ENCODE peak calls at places on chromosomes 11 and 22, in eight cellular contexts. C is GM20000, F is upper lobe of right lung, I is stomach, N is AG09319, K is cardiac fibroblast, A is PC-9, S is nephron progenitor cell. U is an unnamed sample.

GRCh38 chr11:64745523-64746328 is 1.8 kb upstream of the RASGRP2 start:
- DNase-seq in C (peak), F (peak), I (peak), N (no peak), K (peak), A (peak), S (peak), U (no peak)

GRCh38 chr11:47179655-47179991 is 2.9 kb upstream of the ARFGAP2 start:
- DNase-seq in C (peak), F (no peak), I (peak), N (no peak), K (peak), A (peak), S (peak), U (no peak)

GRCh38 chr22:49663311-49663711 is 164.4 kb downstream of the BRD1 start:
- DNase-seq in C (no peak), F (peak), I (no peak), N (no peak), K (no peak), A (no peak), S (no peak), U (no peak)

GRCh38 chr11:34449013-34449412 is 10.3 kb downstream of the CAT start:
- DNase-seq in C (peak), F (no peak), I (no peak), N (no peak), K (no peak), A (no peak), S (no peak), U (no peak)

GRCh38 chr11:77121096-77121640 is 6.9 kb upstream of the MYO7A start:
- DNase-seq in C (no peak), F (no peak), I (no peak), N (no peak), K (no peak), A (no peak), S (no peak), U (no peak)

GRCh38 chr11:56103210-56103737 is at the start of gene OR8H2:
- DNase-seq in C (no peak), F (no peak), I (no peak), N (no peak), K (no peak), A (no peak), S (no peak), U (no peak)

GRCh38 chr11:32118025-32118974 is 27.4 kb downstream of the RCN1 start:
- DNase-seq in C (no peak), F (no peak), I (no peak), N (no peak), K (peak), A (peak), S (no peak), U (no peak)

GRCh38 chr22:48886604-48887393 is 940.9 kb downstream of the BRD1 start:
- DNase-seq in C (no peak), F (peak), I (no peak), N (no peak), K (no peak), A (no peak), S (no peak), U (no peak)

GRCh38 chr22:48894804-48895250 is 932.8 kb downstream of the BRD1 start:
- DNase-seq in C (no peak), F (peak), I (peak), N (no peak), K (no peak), A (no peak), S (no peak), U (no peak)

GRCh38 chr22:27997538-27997937 is 78.5 kb upstream of the PITPNB start:
- DNase-seq in C (no peak), F (peak), I (no peak), N (no peak), K (no peak), A (no peak), S (no peak), U (no peak)

GRCh38 chr11:61680622-61681191 is 516 bp downstream of the DAGLA start:
- DNase-seq in C (no peak), F (no peak), I (no peak), N (no peak), K (no peak), A (peak), S (no peak), U (no peak)

GRCh38 chr22:45441158-45441557 is 27.7 kb downstream of the RIBC2 start:
- DNase-seq in C (peak), F (no peak), I (peak), N (no peak), K (peak), A (peak), S (peak), U (no peak)

GRCh38 chr11:62190011-62190410 is at the start of gene SCGB1D1:
- DNase-seq in C (no peak), F (no peak), I (no peak), N (no peak), K (no peak), A (no peak), S (no peak), U (no peak)

GRCh38 chr11:97460091-97460490 is 1070.3 kb downstream of the JRKL start:
- DNase-seq in C (no peak), F (no peak), I (no peak), N (no peak), K (peak), A (no peak), S (no peak), U (no peak)

GRCh38 chr22:46815896-46816721 is 53.7 kb downstream of the TBC1D22A start:
- DNase-seq in C (no peak), F (no peak), I (no peak), N (no peak), K (peak), A (no peak), S (no peak), U (no peak)

GRCh38 chr11:110762596-110762995 is 50.4 kb upstream of the ARHGAP20 start:
- DNase-seq in C (no peak), F (no peak), I (no peak), N (no peak), K (peak), A (no peak), S (no peak), U (no peak)

GRCh38 chr11:71240865-71241691 is 11.3 kb downstream of the SHANK2 start:
- DNase-seq in C (no peak), F (peak), I (peak), N (peak), K (peak), A (peak), S (peak), U (no peak)

GRCh38 chr11:92393218-92393617 is 168.6 kb downstream of the FAT3 start:
- DNase-seq in C (no peak), F (no peak), I (no peak), N (no peak), K (no peak), A (no peak), S (no peak), U (no peak)

GRCh38 chr11:12288212-12288933 is 89.0 kb upstream of the PARVA start:
- DNase-seq in C (peak), F (peak), I (peak), N (peak), K (peak), A (peak), S (peak), U (no peak)

GRCh38 chr11:2725367-2726300 is 25.8 kb upstream of the KCNQ1OT1 start:
- DNase-seq in C (no peak), F (no peak), I (no peak), N (peak), K (peak), A (no peak), S (no peak), U (no peak)

GRCh38 chr11:57230797-57231538 is 6.1 kb downstream of the APLNR start:
- DNase-seq in C (no peak), F (no peak), I (no peak), N (no peak), K (no peak), A (no peak), S (no peak), U (no peak)

GRCh38 chr22:25085156-25085555 is 114.5 kb upstream of the CRYBB3 start:
- DNase-seq in C (no peak), F (no peak), I (no peak), N (no peak), K (no peak), A (no peak), S (no peak), U (no peak)

DNA sequence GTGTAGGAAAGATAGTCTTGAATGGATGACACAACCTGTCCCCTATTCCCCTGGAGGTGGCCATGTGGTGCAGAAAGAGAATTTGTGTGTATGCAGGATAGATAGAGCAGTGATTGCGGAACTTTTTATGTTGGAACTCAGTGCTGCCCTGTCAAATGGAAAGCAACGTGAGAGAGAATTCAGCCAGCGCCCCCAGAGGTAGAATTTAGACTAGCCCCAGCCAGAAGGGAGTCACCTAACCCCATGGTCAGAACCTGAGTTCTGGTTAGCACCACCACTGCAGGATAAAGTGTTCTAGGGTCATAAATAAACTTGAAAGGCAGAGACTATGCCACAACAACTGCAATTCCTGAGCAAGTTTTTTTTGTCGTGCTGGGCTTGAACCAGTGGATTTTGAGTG is 152.9 kb upstream of the GRIA4 start:
- DNase-seq in C (no peak), F (no peak), I (no peak), N (no peak), K (no peak), A (no peak), S (no peak), U (no peak)
- TF ChIP-seq CTCF in C (peak), F (no peak), I (no peak), N (no peak), K (peak), A (peak), S (peak), U (no peak)

GRCh38 chr11:60367896-60368295 is 10.4 kb upstream of the MS4A7 start:
- DNase-seq in C (no peak), F (no peak), I (no peak), N (no peak), K (no peak), A (no peak), S (no peak), U (no peak)

GRCh38 chr11:60367009-60367408 is 11.3 kb upstream of the MS4A7 start:
- DNase-seq in C (peak), F (no peak), I (no peak), N (no peak), K (no peak), A (no peak), S (no peak), U (no peak)

GRCh38 chr11:60360621-60361020 is 17.7 kb upstream of the MS4A7 start:
- DNase-seq in C (no peak), F (no peak), I (no peak), N (no peak), K (no peak), A (no peak), S (no peak), U (no peak)

DNA sequence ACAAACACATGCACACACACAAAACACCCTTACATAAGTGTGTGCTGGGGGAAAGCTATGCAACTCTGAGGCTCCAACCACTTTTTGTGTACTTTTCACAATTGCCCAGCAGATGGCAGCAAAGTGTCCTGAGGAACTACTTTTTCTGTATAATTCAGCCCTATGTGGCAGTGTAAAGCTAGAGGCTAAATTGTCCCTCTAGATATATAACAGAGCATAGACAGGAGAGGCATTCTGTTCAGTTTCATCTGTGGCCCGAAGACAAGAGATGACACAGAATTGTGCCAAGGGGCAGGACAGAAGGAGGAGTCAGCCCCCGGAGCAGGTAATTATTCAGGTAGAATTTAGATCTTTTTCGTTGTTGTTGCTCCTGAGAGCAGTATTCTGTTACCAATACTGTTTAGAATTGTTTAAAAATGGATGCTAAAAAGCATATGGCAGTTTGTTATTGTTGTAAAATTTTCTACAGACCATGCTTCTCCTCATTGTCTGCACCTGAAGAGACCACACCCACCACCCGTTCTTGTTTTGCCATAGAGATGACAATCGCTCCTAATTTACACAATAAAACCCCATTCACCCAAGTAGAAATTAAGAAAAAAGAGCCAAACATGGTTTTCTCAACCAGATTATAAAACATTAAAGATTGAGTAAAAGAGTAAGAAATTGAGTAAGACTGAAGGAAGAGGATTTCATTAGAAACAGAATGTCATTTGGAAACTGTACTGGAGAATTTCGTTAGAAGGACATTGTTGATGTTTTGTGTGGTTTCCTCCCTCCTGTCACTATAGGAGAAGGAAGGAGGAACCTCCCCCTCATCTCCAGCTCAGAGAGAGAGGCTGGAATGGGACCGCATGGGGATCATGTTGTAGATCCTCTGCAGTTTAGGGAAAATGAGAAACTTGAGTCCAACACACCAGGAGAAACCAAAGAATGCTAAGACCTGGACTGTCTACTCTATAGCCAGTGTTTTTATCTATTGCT is 14.5 kb upstream of the MS4A7 start:
- DNase-seq in C (peak), F (no peak), I (peak), N (peak), K (peak), A (peak), S (peak), U (peak)
- TF ChIP-seq CTCF in C (peak), F (peak), I (no peak), N (peak), K (peak), A (peak), S (peak), U (peak)

DNA sequence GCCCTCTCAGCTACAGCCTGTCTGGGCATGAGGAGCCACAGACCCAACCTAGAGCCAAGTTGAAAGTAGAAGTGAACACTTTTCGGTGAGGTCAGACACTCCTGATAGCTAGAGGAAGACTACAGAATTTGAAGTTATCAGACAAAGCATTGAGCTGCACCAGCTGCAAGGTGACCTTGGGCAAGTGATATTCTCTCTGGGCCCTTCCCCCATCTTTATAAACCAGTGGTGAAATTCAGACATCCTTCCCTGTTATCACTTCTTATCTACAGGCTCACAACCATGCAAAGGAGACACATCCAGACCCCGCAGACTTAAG is 8.0 kb upstream of the PMM1 start:
- DNase-seq in C (no peak), F (no peak), I (no peak), N (no peak), K (no peak), A (no peak), S (no peak), U (no peak)
- TF ChIP-seq CTCF in C (no peak), F (no peak), I (no peak), N (no peak), K (no peak), A (peak), S (peak), U (peak)

GRCh38 chr11:103924166-103925013 is 112.0 kb upstream of the DDI1 start:
- DNase-seq in C (no peak), F (no peak), I (no peak), N (no peak), K (no peak), A (no peak), S (no peak), U (no peak)

GRCh38 chr11:103923473-103923931 is 112.9 kb upstream of the DDI1 start:
- DNase-seq in C (no peak), F (no peak), I (no peak), N (no peak), K (no peak), A (peak), S (no peak), U (no peak)

GRCh38 chr11:103920449-103920848 is 116.0 kb upstream of the DDI1 start:
- DNase-seq in C (no peak), F (no peak), I (no peak), N (no peak), K (no peak), A (no peak), S (no peak), U (no peak)

GRCh38 chr11:103920933-103921332 is 115.5 kb upstream of the DDI1 start:
- DNase-seq in C (no peak), F (no peak), I (no peak), N (no peak), K (no peak), A (no peak), S (no peak), U (no peak)
- TF ChIP-seq CTCF in C (no peak), F (no peak), I (no peak), N (no peak), K (no peak), A (no peak), S (no peak), U (no peak)